ENCODE peak calls at places on chromosomes 1 and 21, in eight cellular contexts. One of them, this sample, is unnamed.

GRCh38 chr1:86596891-86597290 is 50.0 kb downstream of the CLCA4 start:
- DNase-seq in IMR-90: no peak
- DNase-seq in neural crest cell: no peak
- DNase-seq in endothelial cell: no peak
- DNase-seq in astrocyte of the spinal cord: no peak
- DNase-seq in lower lobe of right lung: no peak
- DNase-seq in adrenal gland: no peak
- DNase-seq in breast epithelium: peak
- DNase-seq in this sample: no peak

GRCh38 chr1:193103759-193104495 is 1.3 kb downstream of the GLRX2 start:
- DNase-seq in IMR-90: no peak
- DNase-seq in neural crest cell: no peak
- DNase-seq in endothelial cell: no peak
- DNase-seq in astrocyte of the spinal cord: peak
- DNase-seq in lower lobe of right lung: no peak
- DNase-seq in adrenal gland: no peak
- DNase-seq in breast epithelium: no peak
- DNase-seq in this sample: no peak

GRCh38 chr1:42777860-42778259 is 6.9 kb upstream of the TMEM269 start:
- DNase-seq in IMR-90: peak
- DNase-seq in neural crest cell: peak
- DNase-seq in endothelial cell: peak
- DNase-seq in astrocyte of the spinal cord: peak
- DNase-seq in lower lobe of right lung: no peak
- DNase-seq in adrenal gland: peak
- DNase-seq in breast epithelium: no peak
- DNase-seq in this sample: no peak

GRCh38 chr1:54378157-54378883 is 27.9 kb downstream of the SSBP3 start:
- DNase-seq in IMR-90: no peak
- DNase-seq in neural crest cell: peak
- DNase-seq in endothelial cell: peak
- DNase-seq in astrocyte of the spinal cord: no peak
- DNase-seq in lower lobe of right lung: no peak
- DNase-seq in adrenal gland: no peak
- DNase-seq in breast epithelium: no peak
- DNase-seq in this sample: no peak

GRCh38 chr1:147627435-147628110 is 42.8 kb downstream of the ACP6 start:
- DNase-seq in IMR-90: peak
- DNase-seq in neural crest cell: peak
- DNase-seq in endothelial cell: peak
- DNase-seq in astrocyte of the spinal cord: peak
- DNase-seq in lower lobe of right lung: peak
- DNase-seq in adrenal gland: peak
- DNase-seq in breast epithelium: no peak
- DNase-seq in this sample: peak

GRCh38 chr1:230010618-230011332 is 56.3 kb upstream of the GALNT2 start:
- DNase-seq in IMR-90: no peak
- DNase-seq in neural crest cell: no peak
- DNase-seq in endothelial cell: no peak
- DNase-seq in astrocyte of the spinal cord: no peak
- DNase-seq in lower lobe of right lung: no peak
- DNase-seq in adrenal gland: no peak
- DNase-seq in breast epithelium: no peak
- DNase-seq in this sample: no peak

GRCh38 chr1:215282557-215282956 is 200.0 kb downstream of the KCNK2 start:
- DNase-seq in IMR-90: peak
- DNase-seq in neural crest cell: no peak
- DNase-seq in endothelial cell: no peak
- DNase-seq in astrocyte of the spinal cord: peak
- DNase-seq in lower lobe of right lung: no peak
- DNase-seq in adrenal gland: no peak
- DNase-seq in breast epithelium: no peak
- DNase-seq in this sample: no peak

GRCh38 chr1:205247130-205247921 is 19.6 kb downstream of the TMCC2 start:
- DNase-seq in IMR-90: peak
- DNase-seq in neural crest cell: no peak
- DNase-seq in endothelial cell: no peak
- DNase-seq in astrocyte of the spinal cord: no peak
- DNase-seq in lower lobe of right lung: no peak
- DNase-seq in adrenal gland: no peak
- DNase-seq in breast epithelium: no peak
- DNase-seq in this sample: no peak

GRCh38 chr21:46057710-46058241 is 40.1 kb upstream of the COL6A2 start:
- DNase-seq in IMR-90: no peak
- DNase-seq in neural crest cell: no peak
- DNase-seq in endothelial cell: no peak
- DNase-seq in astrocyte of the spinal cord: no peak
- DNase-seq in lower lobe of right lung: peak
- DNase-seq in adrenal gland: peak
- DNase-seq in breast epithelium: no peak
- DNase-seq in this sample: no peak

GRCh38 chr1:16135501-16135900 is 20.4 kb downstream of the EPHA2 start:
- DNase-seq in IMR-90: no peak
- DNase-seq in neural crest cell: no peak
- DNase-seq in endothelial cell: no peak
- DNase-seq in astrocyte of the spinal cord: no peak
- DNase-seq in lower lobe of right lung: no peak
- DNase-seq in adrenal gland: no peak
- DNase-seq in breast epithelium: no peak
- DNase-seq in this sample: no peak

GRCh38 chr1:179591253-179591591 is 410 bp upstream of the TDRD5 start:
- DNase-seq in IMR-90: no peak
- DNase-seq in neural crest cell: no peak
- DNase-seq in endothelial cell: no peak
- DNase-seq in astrocyte of the spinal cord: no peak
- DNase-seq in lower lobe of right lung: no peak
- DNase-seq in adrenal gland: no peak
- DNase-seq in breast epithelium: no peak
- DNase-seq in this sample: no peak

GRCh38 chr1:28507247-28507645 is 1.4 kb downstream of the RCC1 start:
- DNase-seq in IMR-90: no peak
- DNase-seq in neural crest cell: no peak
- DNase-seq in endothelial cell: no peak
- DNase-seq in astrocyte of the spinal cord: peak
- DNase-seq in lower lobe of right lung: no peak
- DNase-seq in adrenal gland: no peak
- DNase-seq in breast epithelium: no peak
- DNase-seq in this sample: no peak

GRCh38 chr1:27522148-27522859 is 32.3 kb upstream of the WASF2 start:
- DNase-seq in IMR-90: no peak
- DNase-seq in neural crest cell: no peak
- DNase-seq in endothelial cell: no peak
- DNase-seq in astrocyte of the spinal cord: peak
- DNase-seq in lower lobe of right lung: peak
- DNase-seq in adrenal gland: no peak
- DNase-seq in breast epithelium: peak
- DNase-seq in this sample: no peak

GRCh38 chr1:109263597-109264378 is 14.4 kb downstream of the CELSR2 start:
- DNase-seq in IMR-90: peak
- DNase-seq in neural crest cell: peak
- DNase-seq in endothelial cell: peak
- DNase-seq in astrocyte of the spinal cord: peak
- DNase-seq in lower lobe of right lung: peak
- DNase-seq in adrenal gland: peak
- DNase-seq in breast epithelium: peak
- DNase-seq in this sample: peak

GRCh38 chr1:222283147-222283768 is 264.6 kb downstream of the HHIPL2 start:
- DNase-seq in IMR-90: peak
- DNase-seq in neural crest cell: no peak
- DNase-seq in endothelial cell: no peak
- DNase-seq in astrocyte of the spinal cord: peak
- DNase-seq in lower lobe of right lung: no peak
- DNase-seq in adrenal gland: peak
- DNase-seq in breast epithelium: no peak
- DNase-seq in this sample: no peak

GRCh38 chr1:26614655-26615411 is 81.0 kb upstream of the ARID1A start:
- DNase-seq in IMR-90: no peak
- DNase-seq in neural crest cell: no peak
- DNase-seq in endothelial cell: no peak
- DNase-seq in astrocyte of the spinal cord: no peak
- DNase-seq in lower lobe of right lung: no peak
- DNase-seq in adrenal gland: no peak
- DNase-seq in breast epithelium: no peak
- DNase-seq in this sample: no peak

GRCh38 chr1:181028241-181029014 is 5.4 kb upstream of the MR1 start:
- DNase-seq in IMR-90: peak
- DNase-seq in neural crest cell: no peak
- DNase-seq in endothelial cell: no peak
- DNase-seq in astrocyte of the spinal cord: peak
- DNase-seq in lower lobe of right lung: no peak
- DNase-seq in adrenal gland: no peak
- DNase-seq in breast epithelium: no peak
- DNase-seq in this sample: no peak

DNA sequence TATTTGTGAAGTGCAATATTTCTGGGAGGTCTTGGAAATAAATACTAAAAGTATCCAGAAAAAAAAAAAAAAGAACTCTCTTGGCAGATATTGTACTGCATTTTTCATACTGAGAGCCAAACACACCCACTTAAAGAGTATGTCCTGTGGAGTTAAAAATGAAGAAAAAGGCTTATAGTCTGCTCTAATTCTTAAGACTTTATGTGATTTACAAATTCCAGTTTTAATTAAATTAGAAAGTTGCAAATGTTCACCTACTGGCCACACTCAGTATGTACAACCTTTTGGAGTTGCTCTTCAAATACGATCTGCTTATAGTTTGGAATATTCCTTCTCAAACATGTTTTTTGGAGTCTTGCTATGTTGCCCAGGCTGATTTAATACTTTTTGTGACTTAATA is 107.6 kb downstream of the LEPR start:
- DNase-seq in IMR-90: no peak
- DNase-seq in neural crest cell: no peak
- DNase-seq in endothelial cell: no peak
- DNase-seq in astrocyte of the spinal cord: no peak
- DNase-seq in lower lobe of right lung: no peak
- DNase-seq in adrenal gland: no peak
- DNase-seq in breast epithelium: no peak
- DNase-seq in this sample: no peak
- TF ChIP-seq CTCF in IMR-90: peak
- TF ChIP-seq CTCF in neural crest cell: peak
- TF ChIP-seq CTCF in endothelial cell: peak
- TF ChIP-seq CTCF in astrocyte of the spinal cord: peak
- TF ChIP-seq CTCF in lower lobe of right lung: peak
- TF ChIP-seq CTCF in adrenal gland: no peak
- TF ChIP-seq CTCF in breast epithelium: no peak
- TF ChIP-seq CTCF in this sample: peak

DNA sequence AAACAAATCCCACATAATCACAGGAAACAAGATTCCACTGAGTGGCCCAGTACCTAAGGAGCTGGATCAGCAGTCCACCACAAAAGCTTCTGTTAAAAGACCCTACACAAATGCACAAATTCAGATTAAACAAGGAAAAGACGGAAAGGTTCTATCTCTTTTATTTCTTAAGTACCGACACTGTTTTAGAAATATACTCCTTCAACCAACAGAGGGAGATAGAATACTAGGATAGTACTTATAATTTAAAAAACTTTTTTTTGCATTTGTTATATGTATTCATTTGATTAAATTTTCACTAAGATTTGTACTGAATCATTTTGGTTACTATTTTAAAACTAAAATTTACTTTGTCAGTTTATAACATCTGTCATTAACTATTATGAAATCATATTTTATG is 12.5 kb downstream of the CDC7 start:
- DNase-seq in IMR-90: peak
- DNase-seq in neural crest cell: no peak
- DNase-seq in endothelial cell: no peak
- DNase-seq in astrocyte of the spinal cord: peak
- DNase-seq in lower lobe of right lung: no peak
- DNase-seq in adrenal gland: no peak
- DNase-seq in breast epithelium: no peak
- DNase-seq in this sample: no peak
- TF ChIP-seq CTCF in IMR-90: peak
- TF ChIP-seq CTCF in neural crest cell: peak
- TF ChIP-seq CTCF in endothelial cell: no peak
- TF ChIP-seq CTCF in astrocyte of the spinal cord: peak
- TF ChIP-seq CTCF in lower lobe of right lung: peak
- TF ChIP-seq CTCF in adrenal gland: peak
- TF ChIP-seq CTCF in breast epithelium: peak
- TF ChIP-seq CTCF in this sample: peak

DNA sequence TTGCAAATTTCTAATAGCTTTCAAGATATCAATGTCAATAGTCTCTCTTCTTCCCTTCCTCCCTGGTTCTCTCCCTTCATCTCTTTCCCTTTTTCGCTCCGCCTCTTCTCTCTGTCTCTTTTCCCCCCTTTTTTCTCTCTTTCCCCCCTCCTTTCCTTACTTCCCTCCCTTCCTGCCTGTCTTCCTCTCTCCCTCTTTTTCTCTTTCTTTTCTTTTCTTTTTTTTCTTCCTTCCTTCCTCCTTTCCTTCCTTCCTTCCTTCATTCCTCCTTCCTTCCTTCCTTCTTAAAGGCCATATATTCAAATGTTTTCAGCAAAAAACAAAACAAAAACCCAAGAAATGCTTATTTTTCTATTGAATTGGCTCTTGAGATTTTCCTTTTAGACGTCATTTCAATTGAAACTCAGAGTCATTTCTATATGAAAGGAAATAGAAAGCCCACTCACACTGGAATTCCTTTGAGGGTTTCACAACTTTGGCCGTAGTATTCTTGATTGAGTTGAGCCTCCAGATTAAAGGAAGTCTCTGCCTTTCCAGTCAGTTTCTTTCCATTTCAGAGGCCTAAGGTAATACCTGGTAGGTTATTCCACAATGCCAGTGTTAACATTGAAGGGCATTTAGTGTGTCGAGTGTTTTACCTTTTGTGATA is 551.5 kb downstream of the LMO4 start:
- DNase-seq in IMR-90: no peak
- DNase-seq in neural crest cell: no peak
- DNase-seq in endothelial cell: no peak
- DNase-seq in astrocyte of the spinal cord: no peak
- DNase-seq in lower lobe of right lung: no peak
- DNase-seq in adrenal gland: no peak
- DNase-seq in breast epithelium: no peak
- DNase-seq in this sample: no peak
- TF ChIP-seq CTCF in IMR-90: no peak
- TF ChIP-seq CTCF in neural crest cell: no peak
- TF ChIP-seq CTCF in endothelial cell: no peak
- TF ChIP-seq CTCF in astrocyte of the spinal cord: no peak
- TF ChIP-seq CTCF in lower lobe of right lung: no peak
- TF ChIP-seq CTCF in adrenal gland: no peak
- TF ChIP-seq CTCF in breast epithelium: no peak
- TF ChIP-seq CTCF in this sample: no peak

DNA sequence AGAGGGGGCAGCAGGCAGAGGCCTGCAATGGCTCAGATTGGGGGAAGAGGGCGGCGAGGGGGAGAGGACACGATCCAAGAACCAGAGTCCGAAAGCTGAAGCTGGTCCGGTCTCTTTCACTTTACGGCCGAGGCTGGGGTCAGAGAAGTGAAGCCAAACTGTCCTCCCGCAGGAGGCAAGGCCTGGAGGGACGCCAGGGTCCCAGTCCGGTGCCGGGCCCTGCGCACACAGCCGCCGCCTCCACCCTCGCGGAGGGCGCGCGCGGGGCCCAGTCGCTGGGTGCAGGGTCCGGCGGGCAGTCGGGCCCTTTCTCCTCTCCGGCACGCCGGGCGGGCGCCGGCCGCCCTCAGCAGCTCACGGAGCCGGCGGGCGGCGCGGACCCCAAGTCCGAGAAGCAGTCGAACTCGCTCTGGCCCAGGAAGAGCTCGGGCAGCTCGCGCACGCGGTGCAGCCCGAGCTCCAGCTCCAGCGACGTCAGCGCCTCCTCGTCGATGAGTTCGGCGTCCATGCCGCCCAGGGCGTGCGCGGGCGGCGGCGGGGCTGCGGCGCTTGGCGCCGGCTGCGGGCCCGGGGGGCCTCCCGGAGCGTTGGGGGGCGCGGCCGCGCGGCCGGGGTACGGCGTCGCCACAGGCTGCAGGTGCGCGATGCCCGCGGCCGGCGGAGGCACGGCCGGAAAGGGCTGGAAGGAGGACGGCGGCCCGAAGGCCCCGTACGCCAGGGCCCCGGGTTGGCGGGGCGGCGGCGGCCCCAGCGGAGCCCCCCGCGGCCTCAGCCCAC is 748 bp downstream of the CITED4 start:
- DNase-seq in IMR-90: peak
- DNase-seq in neural crest cell: no peak
- DNase-seq in endothelial cell: no peak
- DNase-seq in astrocyte of the spinal cord: peak
- DNase-seq in lower lobe of right lung: peak
- DNase-seq in adrenal gland: peak
- DNase-seq in breast epithelium: no peak
- DNase-seq in this sample: no peak
- TF ChIP-seq CTCF in IMR-90: no peak
- TF ChIP-seq CTCF in neural crest cell: no peak
- TF ChIP-seq CTCF in endothelial cell: no peak
- TF ChIP-seq CTCF in astrocyte of the spinal cord: no peak
- TF ChIP-seq CTCF in lower lobe of right lung: no peak
- TF ChIP-seq CTCF in adrenal gland: no peak
- TF ChIP-seq CTCF in breast epithelium: no peak
- TF ChIP-seq CTCF in this sample: no peak

This sample was measured in progenitor cell of endocrine pancreas.